ENCODE peak calls at places on chromosomes 5 and 9, in seven cellular contexts. S is heart left ventricle, O is fibroblast of lung, N is pancreas, W is H1, Y is transverse colon, I is neural progenitor cell. D is an unnamed sample. For H3K4me1 and H3K9me3, the result is how much of the 10 kb centered on the place peaks cover.

GRCh38 chr9:82132024-82132423 is 143.5 kb downstream of the SPATA31D1 start:
- DNase-seq in S (no peak), O (no peak), N (no peak), W (no peak), Y (no peak), I (no peak), D (no peak)

GRCh38 chr9:91992636-91993035 is 42.6 kb upstream of the ROR2 start:
- DNase-seq in S (no peak), O (peak), N (no peak), W (no peak), Y (no peak), I (no peak), D (no peak)

GRCh38 chr9:104093162-104093561 is 947 bp upstream of the SMC2 start:
- DNase-seq in S (no peak), O (peak), N (no peak), W (no peak), Y (no peak), I (peak), D (no peak)

GRCh38 chr5:43386960-43387362 is 25.2 kb downstream of the CCL28 start:
- DNase-seq in S (no peak), O (no peak), N (no peak), W (no peak), Y (no peak), I (no peak), D (no peak)

GRCh38 chr9:79166005-79166404 is 405.8 kb upstream of the TLE4 start:
- DNase-seq in S (no peak), O (no peak), N (no peak), W (no peak), Y (no peak), I (no peak), D (no peak)

GRCh38 chr9:37178742-37179141 is 58.4 kb downstream of the ZCCHC7 start:
- DNase-seq in S (no peak), O (no peak), N (no peak), W (no peak), Y (no peak), I (no peak), D (no peak)

GRCh38 chr9:38621434-38622082 is 1.2 kb upstream of the ANKRD18A start:
- DNase-seq in S (no peak), O (no peak), N (peak), W (no peak), Y (peak), I (peak), D (no peak)

GRCh38 chr5:174317261-174317894 is 271.9 kb downstream of the NSG2 start:
- DNase-seq in S (peak), O (peak), N (peak), W (no peak), Y (no peak), I (peak), D (no peak)

GRCh38 chr9:93942176-93942575 is 13.0 kb downstream of the BARX1 start:
- DNase-seq in S (no peak), O (no peak), N (no peak), W (no peak), Y (no peak), I (no peak), D (no peak)

GRCh38 chr5:53095931-53096525 is 13.5 kb downstream of the MOCS2 start:
- DNase-seq in S (peak), O (peak), N (peak), W (peak), Y (peak), I (peak), D (no peak)

GRCh38 chr5:141515946-141516647 is 27.2 kb downstream of the PCDHGC5 start:
- DNase-seq in S (no peak), O (no peak), N (no peak), W (no peak), Y (no peak), I (no peak), D (no peak)

GRCh38 chr5:78670870-78671269 is 22.3 kb upstream of the LHFPL2 start:
- DNase-seq in S (no peak), O (no peak), N (no peak), W (no peak), Y (no peak), I (no peak), D (no peak)

GRCh38 chr9:86732514-86732913 is 214.8 kb downstream of the GAS1 start:
- DNase-seq in S (no peak), O (peak), N (no peak), W (no peak), Y (no peak), I (no peak), D (peak)

GRCh38 chr9:86519216-86519615 is 165.0 kb upstream of the TUT7 start:
- DNase-seq in S (no peak), O (peak), N (no peak), W (no peak), Y (no peak), I (no peak), D (no peak)

GRCh38 chr5:177304392-177305119 is 957 bp downstream of the PRELID1 start:
- DNase-seq in S (no peak), O (no peak), N (no peak), W (no peak), Y (peak), I (no peak), D (no peak)

GRCh38 chr9:120510816-120511215 is 69.2 kb downstream of the CDK5RAP2 start:
- DNase-seq in S (no peak), O (no peak), N (no peak), W (no peak), Y (no peak), I (no peak), D (no peak)

GRCh38 chr5:67404261-67405100 is 207.9 kb upstream of the CD180 start:
- DNase-seq in S (no peak), O (peak), N (no peak), W (no peak), Y (no peak), I (no peak), D (no peak)

GRCh38 chr5:176748967-176749935 is 61.1 kb upstream of the UNC5A start:
- DNase-seq in S (no peak), O (no peak), N (no peak), W (no peak), Y (no peak), I (no peak), D (peak)

GRCh38 chr5:153629027-153629426 is 138.6 kb downstream of the GRIA1 start:
- DNase-seq in S (no peak), O (peak), N (peak), W (peak), Y (no peak), I (peak), D (no peak)

GRCh38 chr9:132078369-132079356 is 1.0 kb downstream of the MED27 start:
- DNase-seq in S (no peak), O (peak), N (peak), W (no peak), Y (no peak), I (no peak), D (no peak)

GRCh38 chr5:122715095-122715494 is 59.8 kb upstream of the SNX2 start:
- DNase-seq in S (no peak), O (peak), N (no peak), W (no peak), Y (no peak), I (no peak), D (no peak)

GRCh38 chr9:95809686-95810085 is 65.8 kb upstream of the ERCC6L2 start:
- DNase-seq in S (no peak), O (no peak), N (no peak), W (no peak), Y (no peak), I (no peak), D (no peak)

GRCh38 chr9:36050472-36050871 is 13.8 kb downstream of the RECK start:
- DNase-seq in S (no peak), O (no peak), N (no peak), W (no peak), Y (no peak), I (no peak), D (no peak)

GRCh38 chr9:113592806-113593575 is 129.5 kb downstream of the RGS3 start:
- DNase-seq in S (no peak), O (no peak), N (no peak), W (no peak), Y (no peak), I (no peak), D (no peak)

GRCh38 chr9:113590991-113591898 is 127.7 kb downstream of the RGS3 start:
- DNase-seq in S (peak), O (peak), N (peak), W (peak), Y (peak), I (peak), D (no peak)

GRCh38 chr9:113594484-113595299 is 131.2 kb downstream of the RGS3 start:
- DNase-seq in S (no peak), O (no peak), N (peak), W (no peak), Y (no peak), I (no peak), D (no peak)

GRCh38 chr9:113591899-113592625 is 128.5 kb downstream of the RGS3 start:
- DNase-seq in S (no peak), O (no peak), N (no peak), W (no peak), Y (no peak), I (no peak), D (no peak)

DNA sequence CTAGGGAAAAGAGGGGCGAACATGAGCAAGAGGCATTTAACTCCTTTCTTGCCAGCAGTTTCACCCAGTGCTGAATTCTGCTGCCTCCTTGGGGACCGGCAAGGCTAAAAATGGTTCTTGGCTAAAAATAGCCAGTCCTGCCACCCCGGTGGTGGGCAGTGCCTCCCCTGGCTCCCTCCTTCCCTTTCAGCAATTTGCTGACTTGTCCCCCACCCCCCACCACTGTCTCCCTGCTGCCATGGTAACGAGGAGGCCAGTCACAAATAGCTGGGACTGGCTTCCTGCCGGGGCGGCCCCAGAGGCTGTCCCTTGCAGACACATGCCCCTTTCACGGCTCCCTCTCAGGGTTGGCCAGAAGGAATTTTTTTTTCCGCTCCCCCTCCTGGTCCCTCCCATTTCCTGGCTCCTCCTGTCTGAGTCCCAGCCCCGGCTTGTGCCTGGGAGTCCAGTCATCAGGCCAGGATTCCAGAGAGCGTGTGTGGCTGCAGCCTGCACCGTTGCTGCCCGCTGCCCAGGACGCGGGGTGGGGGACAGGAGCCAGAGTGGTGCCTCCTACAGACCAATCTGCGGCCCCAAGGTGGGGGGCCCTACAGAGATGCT is 130.3 kb downstream of the RGS3 start:
- DNase-seq in S (peak), O (peak), N (peak), W (peak), Y (peak), I (peak), D (no peak)
- H3K4me1 ChIP-seq in S (half or more), O (under half), N (under half), W (under half), Y (under half), I (under half), D (half or more)

DNA sequence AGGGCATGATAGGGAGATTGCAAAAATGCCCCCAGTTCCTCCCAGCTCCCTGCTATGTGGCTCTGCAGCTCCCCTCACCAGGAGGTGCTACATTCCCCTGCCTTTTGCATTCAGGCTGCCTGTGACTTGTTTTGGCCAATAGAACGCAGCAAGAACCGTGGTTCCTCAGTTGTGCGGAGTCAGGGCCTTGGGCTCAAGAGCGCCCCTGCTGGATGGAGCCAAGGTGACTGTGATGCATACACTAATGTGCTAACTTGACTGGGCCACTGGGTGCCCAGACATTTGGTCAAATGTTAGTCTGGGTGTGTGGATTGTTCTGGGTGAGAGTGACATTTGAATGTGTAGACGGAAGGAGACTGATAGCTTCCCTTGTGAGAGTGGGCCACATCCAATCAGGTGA is 123.3 kb upstream of the MVB12B start:
- DNase-seq in S (no peak), O (no peak), N (no peak), W (no peak), Y (no peak), I (no peak), D (no peak)
- H3K9me3 ChIP-seq in S (under half), O (under half), N (under half), W (under half), Y (under half), I (under half), D (under half)

GRCh38 chr5:32153723-32154122 is 20.4 kb downstream of the GOLPH3 start:
- DNase-seq in S (no peak), O (peak), N (no peak), W (no peak), Y (no peak), I (no peak), D (no peak)
- H3K4me1 ChIP-seq in S (half or more), O (under half), N (under half), W (under half), Y (under half), I (under half), D (half or more)

GRCh38 chr9:565528-565927 is 276.0 kb upstream of the DMRT1 start:
- DNase-seq in S (no peak), O (no peak), N (no peak), W (no peak), Y (no peak), I (no peak), D (no peak)
- H3K9me3 ChIP-seq in S (under half), O (under half), N (under half), W (under half), Y (under half), I (under half), D (under half)

DNA sequence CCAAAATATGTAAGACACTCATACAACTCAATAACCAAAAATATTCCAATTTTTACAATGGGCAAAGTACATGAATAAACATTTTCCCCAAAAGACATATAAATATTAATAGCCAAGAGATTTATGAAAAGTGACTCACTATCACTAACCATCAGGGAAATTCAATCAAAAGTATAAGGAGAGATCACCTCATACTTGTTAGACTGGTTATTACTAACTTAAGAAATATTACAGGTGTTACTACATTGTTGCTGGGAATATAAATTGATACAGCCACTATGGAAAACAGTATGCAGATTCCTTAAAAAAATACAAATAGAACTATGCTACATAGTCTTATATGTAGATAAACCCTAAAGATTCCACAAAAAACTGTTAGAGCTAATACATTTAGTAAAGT is 21.8 kb downstream of the BTNL8 start:
- DNase-seq in S (no peak), O (no peak), N (no peak), W (no peak), Y (no peak), I (no peak), D (no peak)
- H3K4me1 ChIP-seq in S (under half), O (under half), N (under half), W (under half), Y (under half), I (under half), D (under half)

GRCh38 chr9:128001411-128002298 is 20.9 kb upstream of the EEIG1 start:
- DNase-seq in S (no peak), O (peak), N (no peak), W (no peak), Y (no peak), I (peak), D (no peak)
- H3K9me3 ChIP-seq in S (under half), O (under half), N (under half), W (under half), Y (under half), I (under half), D (under half)

GRCh38 chr9:89475891-89476440 is 21.9 kb downstream of the SEMA4D start:
- DNase-seq in S (no peak), O (no peak), N (no peak), W (no peak), Y (no peak), I (no peak), D (no peak)

GRCh38 chr9:89474939-89475338 is 23.0 kb downstream of the SEMA4D start:
- DNase-seq in S (no peak), O (no peak), N (no peak), W (no peak), Y (no peak), I (no peak), D (no peak)

GRCh38 chr9:89476546-89476945 is 21.4 kb downstream of the SEMA4D start:
- DNase-seq in S (no peak), O (no peak), N (no peak), W (no peak), Y (no peak), I (no peak), D (no peak)

GRCh38 chr9:89471390-89471789 is 26.5 kb downstream of the SEMA4D start:
- DNase-seq in S (no peak), O (no peak), N (no peak), W (no peak), Y (no peak), I (no peak), D (no peak)

GRCh38 chr9:89473762-89474469 is 24.0 kb downstream of the SEMA4D start:
- DNase-seq in S (no peak), O (peak), N (no peak), W (no peak), Y (no peak), I (no peak), D (no peak)
- H3K4me1 ChIP-seq in S (under half), O (under half), N (under half), W (under half), Y (under half), I (under half), D (half or more)

DNA sequence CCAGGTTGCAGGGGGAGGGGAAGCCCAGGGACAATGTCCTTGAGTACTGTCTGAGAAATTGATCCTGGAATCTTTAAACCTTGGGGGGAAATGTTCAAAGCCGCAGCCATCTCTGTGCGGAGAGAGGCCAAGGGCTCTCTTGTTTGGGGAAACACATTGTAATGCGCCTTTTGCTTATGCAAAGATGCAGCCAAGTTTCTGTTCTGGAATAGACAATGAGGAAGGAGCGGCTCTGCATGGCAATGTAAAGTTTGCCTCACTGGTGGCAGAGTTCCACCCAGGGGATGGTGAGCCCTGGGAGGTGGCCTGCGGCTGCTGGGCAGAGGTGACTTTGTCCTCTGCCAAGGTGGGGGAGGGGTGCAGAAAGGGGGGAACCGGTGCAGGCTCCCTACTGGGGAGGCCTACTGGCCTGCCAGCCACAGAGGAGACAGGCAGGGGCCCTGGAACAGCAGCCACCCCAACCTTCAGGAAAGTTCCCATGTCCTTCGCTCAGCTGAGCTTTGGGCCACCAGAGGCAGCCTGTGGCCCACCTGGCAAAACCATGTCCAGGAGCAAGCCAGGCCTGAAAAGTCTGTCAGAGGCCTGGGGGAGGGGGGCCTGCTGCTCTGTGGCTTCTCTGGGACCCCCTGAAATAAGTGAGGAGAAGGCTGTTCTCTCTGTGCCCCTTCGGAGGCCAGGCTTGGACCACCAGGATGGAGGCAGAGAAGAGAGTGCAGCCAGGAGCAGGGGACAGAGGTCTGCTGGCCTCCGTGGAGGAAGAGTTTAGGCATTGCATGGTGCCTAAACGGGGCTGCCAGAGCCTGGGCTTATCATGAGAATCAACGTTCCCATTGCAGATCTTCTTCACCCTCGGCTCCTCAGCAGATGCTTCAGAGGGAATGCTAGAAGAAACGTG is 127.8 kb downstream of the ZNF354C start:
- DNase-seq in S (no peak), O (peak), N (no peak), W (no peak), Y (no peak), I (no peak), D (no peak)
- H3K9me3 ChIP-seq in S (under half), O (under half), N (under half), W (under half), Y (under half), I (under half), D (under half)

DNA sequence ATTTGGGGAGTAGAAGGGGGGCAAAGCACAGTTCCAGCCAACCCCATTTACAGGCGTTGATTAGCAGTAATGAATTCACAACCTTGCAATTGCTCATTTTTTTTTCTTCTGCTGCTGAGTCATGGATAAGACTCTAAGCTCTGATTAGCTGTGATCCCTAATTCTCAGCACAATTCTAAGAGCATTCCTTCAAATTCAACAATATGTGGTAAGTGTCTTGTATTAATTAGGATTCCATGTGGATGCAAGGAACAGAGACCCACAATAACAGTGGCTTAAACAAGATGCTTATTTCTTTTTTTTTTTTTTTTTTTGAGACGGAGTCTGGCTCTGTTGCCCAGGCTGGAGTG is 133.4 kb downstream of the PALM2AKAP2 start:
- DNase-seq in S (no peak), O (no peak), N (no peak), W (no peak), Y (no peak), I (no peak), D (no peak)
- H3K4me1 ChIP-seq in S (under half), O (under half), N (under half), W (under half), Y (under half), I (under half), D (under half)

D was measured in vagina.